ENCODE peak calls at places on chromosomes 5 and 9, in eight cellular contexts. One of them, this sample, is unnamed.
A peak's percentile ranks its signal among the peaks of the same experiment; 100 is the strongest.

GRCh38 chr9:117552811-117553210 is 138.0 kb upstream of the ASTN2 start:
- DNase-seq in lower leg skin: no peak
- DNase-seq in anterior cingulate cortex: no peak
- DNase-seq in NCI-H510A treated with DMSO at 0.1 percent for 48 hours: no peak
- DNase-seq in endothelial cell: no peak
- DNase-seq in stimulated activated CD8-positive, alpha-beta memory T cell treated with anti-CD3 and anti-CD28 coated beads, Interleukin-2, amount 100 ng/mL, for 48 hours: no peak
- DNase-seq in NCI-H524: no peak
- DNase-seq in T-helper 2 cell: no peak
- DNase-seq in this sample: no peak

GRCh38 chr9:4417578-4418325 is 72.5 kb upstream of the SLC1A1 start:
- DNase-seq in NCI-H510A treated with DMSO at 0.1 percent for 48 hours: no peak
- DNase-seq in T-helper 2 cell: no peak
- DNase-seq in lower leg skin: no peak
- DNase-seq in endothelial cell: no peak
- DNase-seq in stimulated activated CD8-positive, alpha-beta memory T cell treated with anti-CD3 and anti-CD28 coated beads, Interleukin-2, amount 100 ng/mL, for 48 hours: no peak
- DNase-seq in anterior cingulate cortex: no peak
- DNase-seq in NCI-H524: no peak
- DNase-seq in this sample: no peak

GRCh38 chr5:57402761-57403160 is 79.8 kb downstream of the ACTBL2 start:
- DNase-seq in T-helper 2 cell: no peak
- DNase-seq in lower leg skin: no peak
- DNase-seq in NCI-H510A treated with DMSO at 0.1 percent for 48 hours: no peak
- DNase-seq in endothelial cell: no peak
- DNase-seq in NCI-H524: no peak
- DNase-seq in stimulated activated CD8-positive, alpha-beta memory T cell treated with anti-CD3 and anti-CD28 coated beads, Interleukin-2, amount 100 ng/mL, for 48 hours: no peak
- DNase-seq in anterior cingulate cortex: no peak
- DNase-seq in this sample: no peak

GRCh38 chr9:75239176-75239575 is 150.9 kb downstream of the OSTF1 start:
- DNase-seq in stimulated activated CD8-positive, alpha-beta memory T cell treated with anti-CD3 and anti-CD28 coated beads, Interleukin-2, amount 100 ng/mL, for 48 hours: no peak
- DNase-seq in NCI-H510A treated with DMSO at 0.1 percent for 48 hours: peak; percentile 24
- DNase-seq in anterior cingulate cortex: no peak
- DNase-seq in endothelial cell: no peak
- DNase-seq in NCI-H524: no peak
- DNase-seq in lower leg skin: no peak
- DNase-seq in T-helper 2 cell: no peak
- DNase-seq in this sample: no peak

GRCh38 chr5:139287890-139288635 is 5.5 kb upstream of the MATR3 start:
- DNase-seq in lower leg skin: no peak
- DNase-seq in stimulated activated CD8-positive, alpha-beta memory T cell treated with anti-CD3 and anti-CD28 coated beads, Interleukin-2, amount 100 ng/mL, for 48 hours: no peak
- DNase-seq in T-helper 2 cell: no peak
- DNase-seq in NCI-H510A treated with DMSO at 0.1 percent for 48 hours: peak; percentile 28
- DNase-seq in anterior cingulate cortex: no peak
- DNase-seq in NCI-H524: no peak
- DNase-seq in endothelial cell: no peak
- DNase-seq in this sample: no peak

GRCh38 chr5:154251529-154251928 is 61.0 kb downstream of the GALNT10 start:
- DNase-seq in endothelial cell: no peak
- DNase-seq in T-helper 2 cell: no peak
- DNase-seq in anterior cingulate cortex: no peak
- DNase-seq in NCI-H524: no peak
- DNase-seq in stimulated activated CD8-positive, alpha-beta memory T cell treated with anti-CD3 and anti-CD28 coated beads, Interleukin-2, amount 100 ng/mL, for 48 hours: no peak
- DNase-seq in lower leg skin: no peak
- DNase-seq in NCI-H510A treated with DMSO at 0.1 percent for 48 hours: no peak
- DNase-seq in this sample: no peak

GRCh38 chr9:135240871-135241311 is 153.4 kb downstream of the OLFM1 start:
- DNase-seq in stimulated activated CD8-positive, alpha-beta memory T cell treated with anti-CD3 and anti-CD28 coated beads, Interleukin-2, amount 100 ng/mL, for 48 hours: no peak
- DNase-seq in T-helper 2 cell: no peak
- DNase-seq in endothelial cell: no peak
- DNase-seq in anterior cingulate cortex: peak; percentile 73
- DNase-seq in lower leg skin: no peak
- DNase-seq in NCI-H510A treated with DMSO at 0.1 percent for 48 hours: no peak
- DNase-seq in NCI-H524: no peak
- DNase-seq in this sample: no peak

GRCh38 chr9:134915046-134915930 is 2.4 kb downstream of the FCN1 start:
- DNase-seq in NCI-H524: no peak
- DNase-seq in anterior cingulate cortex: no peak
- DNase-seq in stimulated activated CD8-positive, alpha-beta memory T cell treated with anti-CD3 and anti-CD28 coated beads, Interleukin-2, amount 100 ng/mL, for 48 hours: no peak
- DNase-seq in endothelial cell: no peak
- DNase-seq in T-helper 2 cell: no peak
- DNase-seq in NCI-H510A treated with DMSO at 0.1 percent for 48 hours: no peak
- DNase-seq in lower leg skin: peak; percentile 78
- DNase-seq in this sample: peak; percentile 3

GRCh38 chr5:141521244-141521781 is 32.4 kb downstream of the PCDHGC5 start:
- DNase-seq in NCI-H510A treated with DMSO at 0.1 percent for 48 hours: no peak
- DNase-seq in T-helper 2 cell: no peak
- DNase-seq in anterior cingulate cortex: peak; percentile 62
- DNase-seq in endothelial cell: no peak
- DNase-seq in stimulated activated CD8-positive, alpha-beta memory T cell treated with anti-CD3 and anti-CD28 coated beads, Interleukin-2, amount 100 ng/mL, for 48 hours: no peak
- DNase-seq in NCI-H524: no peak
- DNase-seq in lower leg skin: no peak
- DNase-seq in this sample: no peak

GRCh38 chr5:138177936-138178515 is 404 bp downstream of the BRD8 start:
- DNase-seq in lower leg skin: no peak
- DNase-seq in endothelial cell: peak; percentile 7
- DNase-seq in NCI-H510A treated with DMSO at 0.1 percent for 48 hours: peak; percentile 13
- DNase-seq in stimulated activated CD8-positive, alpha-beta memory T cell treated with anti-CD3 and anti-CD28 coated beads, Interleukin-2, amount 100 ng/mL, for 48 hours: no peak
- DNase-seq in NCI-H524: no peak
- DNase-seq in T-helper 2 cell: peak; percentile 2
- DNase-seq in anterior cingulate cortex: peak; percentile 10
- DNase-seq in this sample: no peak

GRCh38 chr9:14198544-14199510 is 115.1 kb downstream of the NFIB start:
- DNase-seq in stimulated activated CD8-positive, alpha-beta memory T cell treated with anti-CD3 and anti-CD28 coated beads, Interleukin-2, amount 100 ng/mL, for 48 hours: no peak
- DNase-seq in NCI-H524: no peak
- DNase-seq in endothelial cell: no peak
- DNase-seq in T-helper 2 cell: no peak
- DNase-seq in NCI-H510A treated with DMSO at 0.1 percent for 48 hours: no peak
- DNase-seq in anterior cingulate cortex: peak; percentile 53
- DNase-seq in lower leg skin: peak; percentile 90
- DNase-seq in this sample: peak; percentile 23

GRCh38 chr5:94544031-94544650 is 74.3 kb downstream of the KIAA0825 start:
- DNase-seq in NCI-H524: no peak
- DNase-seq in T-helper 2 cell: no peak
- DNase-seq in lower leg skin: no peak
- DNase-seq in endothelial cell: no peak
- DNase-seq in anterior cingulate cortex: peak; percentile 27
- DNase-seq in NCI-H510A treated with DMSO at 0.1 percent for 48 hours: peak; percentile 9
- DNase-seq in stimulated activated CD8-positive, alpha-beta memory T cell treated with anti-CD3 and anti-CD28 coated beads, Interleukin-2, amount 100 ng/mL, for 48 hours: no peak
- DNase-seq in this sample: no peak

GRCh38 chr9:125963932-125964331 is 216.8 kb downstream of the PBX3 start:
- DNase-seq in NCI-H510A treated with DMSO at 0.1 percent for 48 hours: no peak
- DNase-seq in NCI-H524: no peak
- DNase-seq in T-helper 2 cell: no peak
- DNase-seq in anterior cingulate cortex: no peak
- DNase-seq in stimulated activated CD8-positive, alpha-beta memory T cell treated with anti-CD3 and anti-CD28 coated beads, Interleukin-2, amount 100 ng/mL, for 48 hours: no peak
- DNase-seq in endothelial cell: no peak
- DNase-seq in lower leg skin: no peak
- DNase-seq in this sample: no peak

GRCh38 chr9:137492464-137493162 is 33.5 kb upstream of the NSMF start:
- DNase-seq in anterior cingulate cortex: no peak
- DNase-seq in NCI-H524: no peak
- DNase-seq in stimulated activated CD8-positive, alpha-beta memory T cell treated with anti-CD3 and anti-CD28 coated beads, Interleukin-2, amount 100 ng/mL, for 48 hours: peak; percentile 18
- DNase-seq in endothelial cell: no peak
- DNase-seq in NCI-H510A treated with DMSO at 0.1 percent for 48 hours: no peak
- DNase-seq in T-helper 2 cell: no peak
- DNase-seq in lower leg skin: no peak
- DNase-seq in this sample: peak; percentile 16

GRCh38 chr9:4596165-4596922 is 65.8 kb upstream of the PLPP6 start:
- DNase-seq in NCI-H524: no peak
- DNase-seq in T-helper 2 cell: peak; percentile 38
- DNase-seq in endothelial cell: peak; percentile 16
- DNase-seq in NCI-H510A treated with DMSO at 0.1 percent for 48 hours: no peak
- DNase-seq in anterior cingulate cortex: peak; percentile 15
- DNase-seq in lower leg skin: no peak
- DNase-seq in stimulated activated CD8-positive, alpha-beta memory T cell treated with anti-CD3 and anti-CD28 coated beads, Interleukin-2, amount 100 ng/mL, for 48 hours: no peak
- DNase-seq in this sample: no peak

GRCh38 chr5:125461641-125462072 is 715.2 kb upstream of the ZNF608 start:
- DNase-seq in stimulated activated CD8-positive, alpha-beta memory T cell treated with anti-CD3 and anti-CD28 coated beads, Interleukin-2, amount 100 ng/mL, for 48 hours: no peak
- DNase-seq in lower leg skin: no peak
- DNase-seq in NCI-H510A treated with DMSO at 0.1 percent for 48 hours: no peak
- DNase-seq in endothelial cell: no peak
- DNase-seq in anterior cingulate cortex: no peak
- DNase-seq in T-helper 2 cell: no peak
- DNase-seq in NCI-H524: no peak
- DNase-seq in this sample: no peak

GRCh38 chr9:12625844-12626243 is 67.3 kb upstream of the TYRP1 start:
- DNase-seq in endothelial cell: no peak
- DNase-seq in anterior cingulate cortex: no peak
- DNase-seq in NCI-H510A treated with DMSO at 0.1 percent for 48 hours: no peak
- DNase-seq in stimulated activated CD8-positive, alpha-beta memory T cell treated with anti-CD3 and anti-CD28 coated beads, Interleukin-2, amount 100 ng/mL, for 48 hours: no peak
- DNase-seq in NCI-H524: no peak
- DNase-seq in lower leg skin: no peak
- DNase-seq in T-helper 2 cell: no peak
- DNase-seq in this sample: no peak

GRCh38 chr5:75510417-75510835 is 1.0 kb downstream of the CERT1 start:
- DNase-seq in lower leg skin: peak; percentile 89
- DNase-seq in endothelial cell: no peak
- DNase-seq in anterior cingulate cortex: peak; percentile 50
- DNase-seq in stimulated activated CD8-positive, alpha-beta memory T cell treated with anti-CD3 and anti-CD28 coated beads, Interleukin-2, amount 100 ng/mL, for 48 hours: no peak
- DNase-seq in T-helper 2 cell: peak; percentile 1
- DNase-seq in NCI-H510A treated with DMSO at 0.1 percent for 48 hours: no peak
- DNase-seq in NCI-H524: no peak
- DNase-seq in this sample: no peak

GRCh38 chr5:112738180-112738560 is 485 bp downstream of the APC start:
- DNase-seq in stimulated activated CD8-positive, alpha-beta memory T cell treated with anti-CD3 and anti-CD28 coated beads, Interleukin-2, amount 100 ng/mL, for 48 hours: no peak
- DNase-seq in T-helper 2 cell: no peak
- DNase-seq in anterior cingulate cortex: peak; percentile 84
- DNase-seq in lower leg skin: no peak
- DNase-seq in endothelial cell: peak; percentile 17
- DNase-seq in NCI-H510A treated with DMSO at 0.1 percent for 48 hours: no peak
- DNase-seq in NCI-H524: peak; percentile 40
- DNase-seq in this sample: peak; percentile 32

GRCh38 chr5:35067985-35068384 is 20.2 kb upstream of the AGXT2 start:
- DNase-seq in endothelial cell: no peak
- DNase-seq in anterior cingulate cortex: no peak
- DNase-seq in stimulated activated CD8-positive, alpha-beta memory T cell treated with anti-CD3 and anti-CD28 coated beads, Interleukin-2, amount 100 ng/mL, for 48 hours: no peak
- DNase-seq in lower leg skin: no peak
- DNase-seq in NCI-H524: no peak
- DNase-seq in T-helper 2 cell: no peak
- DNase-seq in NCI-H510A treated with DMSO at 0.1 percent for 48 hours: no peak
- DNase-seq in this sample: no peak

GRCh38 chr9:133323211-133323610 is 12.8 kb downstream of the SURF6 start:
- DNase-seq in lower leg skin: peak; percentile 70
- DNase-seq in NCI-H524: no peak
- DNase-seq in stimulated activated CD8-positive, alpha-beta memory T cell treated with anti-CD3 and anti-CD28 coated beads, Interleukin-2, amount 100 ng/mL, for 48 hours: no peak
- DNase-seq in anterior cingulate cortex: no peak
- DNase-seq in NCI-H510A treated with DMSO at 0.1 percent for 48 hours: no peak
- DNase-seq in endothelial cell: no peak
- DNase-seq in T-helper 2 cell: no peak
- DNase-seq in this sample: no peak

GRCh38 chr9:133155156-133155555 is 8.6 kb downstream of the GBGT1 start:
- DNase-seq in stimulated activated CD8-positive, alpha-beta memory T cell treated with anti-CD3 and anti-CD28 coated beads, Interleukin-2, amount 100 ng/mL, for 48 hours: no peak
- DNase-seq in lower leg skin: no peak
- DNase-seq in NCI-H510A treated with DMSO at 0.1 percent for 48 hours: no peak
- DNase-seq in T-helper 2 cell: no peak
- DNase-seq in NCI-H524: no peak
- DNase-seq in anterior cingulate cortex: no peak
- DNase-seq in endothelial cell: no peak
- DNase-seq in this sample: peak; percentile 37

GRCh38 chr5:80129146-80129545 is 94.0 kb downstream of the THBS4 start:
- DNase-seq in lower leg skin: no peak
- DNase-seq in endothelial cell: no peak
- DNase-seq in NCI-H510A treated with DMSO at 0.1 percent for 48 hours: no peak
- DNase-seq in anterior cingulate cortex: no peak
- DNase-seq in T-helper 2 cell: no peak
- DNase-seq in NCI-H524: no peak
- DNase-seq in stimulated activated CD8-positive, alpha-beta memory T cell treated with anti-CD3 and anti-CD28 coated beads, Interleukin-2, amount 100 ng/mL, for 48 hours: no peak
- DNase-seq in this sample: no peak

GRCh38 chr9:121473229-121473628 is 26.4 kb downstream of the GGTA1 start:
- DNase-seq in stimulated activated CD8-positive, alpha-beta memory T cell treated with anti-CD3 and anti-CD28 coated beads, Interleukin-2, amount 100 ng/mL, for 48 hours: no peak
- DNase-seq in endothelial cell: no peak
- DNase-seq in NCI-H510A treated with DMSO at 0.1 percent for 48 hours: no peak
- DNase-seq in NCI-H524: no peak
- DNase-seq in lower leg skin: no peak
- DNase-seq in anterior cingulate cortex: no peak
- DNase-seq in T-helper 2 cell: no peak
- DNase-seq in this sample: no peak

GRCh38 chr5:50751064-50751657 is 84.7 kb downstream of the PARP8 start:
- DNase-seq in T-helper 2 cell: peak; percentile 47
- DNase-seq in NCI-H510A treated with DMSO at 0.1 percent for 48 hours: peak; percentile 11
- DNase-seq in endothelial cell: no peak
- DNase-seq in anterior cingulate cortex: no peak
- DNase-seq in lower leg skin: no peak
- DNase-seq in NCI-H524: peak; percentile 5
- DNase-seq in stimulated activated CD8-positive, alpha-beta memory T cell treated with anti-CD3 and anti-CD28 coated beads, Interleukin-2, amount 100 ng/mL, for 48 hours: no peak
- DNase-seq in this sample: no peak

GRCh38 chr5:50786073-50786472 is 119.6 kb downstream of the PARP8 start:
- DNase-seq in NCI-H524: no peak
- DNase-seq in stimulated activated CD8-positive, alpha-beta memory T cell treated with anti-CD3 and anti-CD28 coated beads, Interleukin-2, amount 100 ng/mL, for 48 hours: no peak
- DNase-seq in NCI-H510A treated with DMSO at 0.1 percent for 48 hours: no peak
- DNase-seq in endothelial cell: no peak
- DNase-seq in lower leg skin: no peak
- DNase-seq in anterior cingulate cortex: no peak
- DNase-seq in T-helper 2 cell: no peak
- DNase-seq in this sample: no peak

GRCh38 chr5:176173647-176174046 is 64.6 kb upstream of the SIMC1 start:
- DNase-seq in stimulated activated CD8-positive, alpha-beta memory T cell treated with anti-CD3 and anti-CD28 coated beads, Interleukin-2, amount 100 ng/mL, for 48 hours: no peak
- DNase-seq in anterior cingulate cortex: no peak
- DNase-seq in NCI-H510A treated with DMSO at 0.1 percent for 48 hours: no peak
- DNase-seq in lower leg skin: peak; percentile 65
- DNase-seq in NCI-H524: no peak
- DNase-seq in endothelial cell: no peak
- DNase-seq in T-helper 2 cell: no peak
- DNase-seq in this sample: no peak

GRCh38 chr5:100643473-100643872 is 108.3 kb downstream of the FAM174A start:
- DNase-seq in lower leg skin: no peak
- DNase-seq in T-helper 2 cell: no peak
- DNase-seq in NCI-H510A treated with DMSO at 0.1 percent for 48 hours: no peak
- DNase-seq in anterior cingulate cortex: no peak
- DNase-seq in NCI-H524: no peak
- DNase-seq in endothelial cell: no peak
- DNase-seq in stimulated activated CD8-positive, alpha-beta memory T cell treated with anti-CD3 and anti-CD28 coated beads, Interleukin-2, amount 100 ng/mL, for 48 hours: no peak
- DNase-seq in this sample: no peak

GRCh38 chr9:83665576-83666200 is 42.1 kb downstream of the UBQLN1 start:
- DNase-seq in lower leg skin: no peak
- DNase-seq in endothelial cell: no peak
- DNase-seq in T-helper 2 cell: no peak
- DNase-seq in anterior cingulate cortex: no peak
- DNase-seq in NCI-H524: no peak
- DNase-seq in stimulated activated CD8-positive, alpha-beta memory T cell treated with anti-CD3 and anti-CD28 coated beads, Interleukin-2, amount 100 ng/mL, for 48 hours: no peak
- DNase-seq in NCI-H510A treated with DMSO at 0.1 percent for 48 hours: no peak
- DNase-seq in this sample: no peak

GRCh38 chr9:107624216-107624948 is 134.8 kb upstream of the KLF4 start:
- DNase-seq in NCI-H510A treated with DMSO at 0.1 percent for 48 hours: no peak
- DNase-seq in lower leg skin: peak; percentile 88
- DNase-seq in anterior cingulate cortex: no peak
- DNase-seq in stimulated activated CD8-positive, alpha-beta memory T cell treated with anti-CD3 and anti-CD28 coated beads, Interleukin-2, amount 100 ng/mL, for 48 hours: no peak
- DNase-seq in NCI-H524: no peak
- DNase-seq in T-helper 2 cell: no peak
- DNase-seq in endothelial cell: no peak
- DNase-seq in this sample: no peak